ENCODE peak calls at places on chromosomes 3 and 15, in six cellular contexts. M, O, P, V, L and T are unnamed samples.

GRCh38 chr3:106119691-106120090 is 250.9 kb upstream of the CBLB start:
- DNase-seq in M (no peak), O (no peak), P (no peak), V (no peak), L (no peak), T (no peak)

GRCh38 chr3:84960581-84960980 is 1.8 kb downstream of the CADM2 start:
- DNase-seq in M (no peak), O (no peak), P (peak), V (no peak), L (no peak), T (peak)

GRCh38 chr15:99703603-99704443 is 29.4 kb downstream of the LYSMD4 start:
- DNase-seq in M (no peak), O (no peak), P (peak), V (no peak), L (no peak), T (peak)

GRCh38 chr3:65961733-65962132 is 77.0 kb downstream of the MAGI1 start:
- DNase-seq in M (no peak), O (no peak), P (no peak), V (no peak), L (no peak), T (no peak)

GRCh38 chr15:65184305-65184943 is 718 bp downstream of the CLPX start:
- DNase-seq in M (peak), O (peak), P (peak), V (no peak), L (peak), T (peak)

GRCh38 chr3:195204360-195205166 is 66.4 kb downstream of the XXYLT1 start:
- DNase-seq in M (no peak), O (no peak), P (no peak), V (no peak), L (peak), T (no peak)

GRCh38 chr15:74303741-74304309 is 63.6 kb downstream of the CYP11A1 start:
- DNase-seq in M (no peak), O (no peak), P (no peak), V (no peak), L (no peak), T (no peak)

GRCh38 chr3:105614288-105615030 is 247.8 kb downstream of the ALCAM start:
- DNase-seq in M (no peak), O (no peak), P (no peak), V (no peak), L (no peak), T (no peak)

GRCh38 chr3:107198522-107199271 is 178.5 kb upstream of the CCDC54 start:
- DNase-seq in M (no peak), O (no peak), P (peak), V (no peak), L (peak), T (no peak)

GRCh38 chr15:89101302-89102191 is 13.3 kb downstream of the ABHD2 start:
- DNase-seq in M (peak), O (peak), P (peak), V (no peak), L (peak), T (peak)

GRCh38 chr3:171306631-171307030 is 153.6 kb downstream of the TNIK start:
- DNase-seq in M (peak), O (peak), P (peak), V (no peak), L (peak), T (no peak)

GRCh38 chr3:129547241-129547640 is 4.3 kb downstream of the H1-8 start:
- DNase-seq in M (no peak), O (no peak), P (no peak), V (no peak), L (peak), T (peak)

GRCh38 chr3:109045271-109046051 is 72.5 kb downstream of the MORC1 start:
- DNase-seq in M (no peak), O (no peak), P (peak), V (no peak), L (no peak), T (no peak)

GRCh38 chr3:80929576-80929975 is 831.9 kb downstream of the GBE1 start:
- DNase-seq in M (no peak), O (no peak), P (no peak), V (no peak), L (no peak), T (no peak)

GRCh38 chr15:100115711-100116090 is 226.1 kb downstream of the ADAMTS17 start:
- DNase-seq in M (no peak), O (no peak), P (no peak), V (no peak), L (no peak), T (no peak)

GRCh38 chr3:45814322-45814721 is 18.0 kb upstream of the SLC6A20 start:
- DNase-seq in M (no peak), O (no peak), P (no peak), V (no peak), L (no peak), T (no peak)

GRCh38 chr15:78855746-78856145 is 16.9 kb upstream of the MORF4L1 start:
- DNase-seq in M (no peak), O (no peak), P (no peak), V (no peak), L (no peak), T (no peak)

GRCh38 chr15:45114076-45114750 is at the start of the genes DUOX2 and DUOXA2:
- DNase-seq in M (no peak), O (peak), P (no peak), V (no peak), L (no peak), T (peak)

GRCh38 chr3:38117748-38118420 is 19.0 kb downstream of the ACAA1 start:
- DNase-seq in M (peak), O (peak), P (peak), V (peak), L (peak), T (peak)

GRCh38 chr3:23372296-23372695 is 169.2 kb downstream of the UBE2E2 start:
- DNase-seq in M (no peak), O (no peak), P (no peak), V (no peak), L (no peak), T (peak)